ENCODE peak calls at places on chromosomes 3 and 15, in six cellular contexts. T is heart right ventricle, X is esophagus squamous epithelium, C is hepatic stellate cell, H is uterus, E is NCI-H345. B is an unnamed sample.

GRCh38 chr3:17025594-17026139 is 140.9 kb downstream of the PLCL2 start:
- DNase-seq in T (no peak), X (no peak), C (no peak), H (no peak), E (no peak), B (no peak)

GRCh38 chr15:67091073-67091965 is 25.9 kb downstream of the SMAD3 start:
- DNase-seq in T (peak), X (no peak), C (peak), H (peak), E (no peak), B (peak)

GRCh38 chr3:186235554-186235953 is 126.5 kb downstream of the DGKG start:
- DNase-seq in T (no peak), X (no peak), C (no peak), H (no peak), E (no peak), B (no peak)

GRCh38 chr3:44114142-44114541 is 127.5 kb upstream of the TOPAZ1 start:
- DNase-seq in T (peak), X (no peak), C (peak), H (no peak), E (no peak), B (no peak)

GRCh38 chr15:83472151-83472550 is 25.0 kb downstream of the SH3GL3 start:
- DNase-seq in T (no peak), X (no peak), C (no peak), H (no peak), E (no peak), B (no peak)

GRCh38 chr3:69084326-69084667 is 440 bp upstream of the ARL6IP5 start:
- DNase-seq in T (no peak), X (no peak), C (peak), H (no peak), E (no peak), B (peak)

GRCh38 chr3:71154846-71155245 is 428.7 kb downstream of the FOXP1 start:
- DNase-seq in T (no peak), X (no peak), C (no peak), H (no peak), E (no peak), B (no peak)

GRCh38 chr15:82540984-82541431 is 751 bp upstream of the RPS17 start:
- DNase-seq in T (no peak), X (no peak), C (peak), H (peak), E (no peak), B (no peak)

GRCh38 chr15:42046597-42046996 is 25.8 kb upstream of the PLA2G4E start:
- DNase-seq in T (no peak), X (no peak), C (no peak), H (no peak), E (peak), B (no peak)

GRCh38 chr15:85381850-85382751 is 1.7 kb downstream of the AKAP13 start:
- DNase-seq in T (no peak), X (no peak), C (no peak), H (no peak), E (no peak), B (no peak)

GRCh38 chr15:40584191-40584590 is 9.9 kb upstream of the KNL1 start:
- DNase-seq in T (no peak), X (no peak), C (no peak), H (no peak), E (no peak), B (no peak)

GRCh38 chr3:130894130-130894872 is 417 bp downstream of the ATP2C1 start:
- DNase-seq in T (peak), X (no peak), C (peak), H (peak), E (peak), B (peak)

GRCh38 chr3:184110316-184110725 is 13.5 kb downstream of the HTR3E start:
- DNase-seq in T (no peak), X (no peak), C (no peak), H (no peak), E (no peak), B (no peak)

GRCh38 chr3:184556502-184557347 is 4.9 kb upstream of the EPHB3 start:
- DNase-seq in T (no peak), X (no peak), C (no peak), H (no peak), E (no peak), B (no peak)

GRCh38 chr3:14725015-14725431 is 50.1 kb downstream of the C3orf20 start:
- DNase-seq in T (no peak), X (no peak), C (no peak), H (peak), E (no peak), B (no peak)

GRCh38 chr15:52787123-52787503 is 3.0 kb downstream of the ONECUT1 start:
- DNase-seq in T (no peak), X (no peak), C (no peak), H (no peak), E (no peak), B (no peak)

GRCh38 chr3:47035645-47036044 is 56.2 kb downstream of the NBEAL2 start:
- DNase-seq in T (no peak), X (no peak), C (no peak), H (no peak), E (no peak), B (no peak)

GRCh38 chr15:21269121-21269520 is 171.2 kb downstream of the POTEB3 start:
- DNase-seq in T (no peak), X (no peak), C (no peak), H (no peak), E (no peak), B (no peak)

GRCh38 chr3:21705769-21706168 is 45.2 kb downstream of the ZNF385D start:
- DNase-seq in T (peak), X (no peak), C (no peak), H (peak), E (no peak), B (no peak)

GRCh38 chr3:154886437-154886836 is 193.7 kb upstream of the MME start:
- DNase-seq in T (no peak), X (no peak), C (peak), H (no peak), E (no peak), B (peak)

GRCh38 chr15:100925480-100925879 is 6.3 kb downstream of the LRRK1 start:
- DNase-seq in T (no peak), X (no peak), C (no peak), H (no peak), E (no peak), B (no peak)

GRCh38 chr15:76994971-76995945 is at the start of gene PSTPIP1:
- DNase-seq in T (peak), X (no peak), C (no peak), H (no peak), E (no peak), B (no peak)

GRCh38 chr15:64045774-64046346 is 425 bp downstream of the DAPK2 start:
- DNase-seq in T (peak), X (no peak), C (no peak), H (no peak), E (peak), B (no peak)

GRCh38 chr3:195900426-195901355 is 7.7 kb downstream of the TNK2 start:
- DNase-seq in T (peak), X (peak), C (no peak), H (no peak), E (no peak), B (no peak)

GRCh38 chr3:126083138-126083445 is 832 bp downstream of the SLC41A3 start:
- DNase-seq in T (no peak), X (no peak), C (no peak), H (no peak), E (no peak), B (no peak)

GRCh38 chr3:89560546-89560945 is 453.1 kb downstream of the EPHA3 start:
- DNase-seq in T (no peak), X (no peak), C (peak), H (no peak), E (no peak), B (no peak)

GRCh38 chr3:188323067-188323842 is 169.3 kb downstream of the LPP start:
- DNase-seq in T (no peak), X (no peak), C (no peak), H (no peak), E (no peak), B (no peak)

GRCh38 chr15:90219421-90220141 is 14.2 kb downstream of the CIB1 start:
- DNase-seq in T (peak), X (no peak), C (peak), H (no peak), E (no peak), B (no peak)

B was measured in amniotic stem cell.